ENCODE peak calls at places on chromosomes 7 and 10, in four cellular contexts. F is upper lobe of right lung; W is RWPE1; B is CD8-positive, alpha-beta memory T cell. M is an unnamed sample.

GRCh38 chr7:105719919-105720318 is 138.6 kb upstream of the EFCAB10 start:
- DNase-seq in F (no peak), W (no peak), B (no peak), M (no peak)

GRCh38 chr7:150405584-150406310 is 26.6 kb downstream of the ZNF775 start:
- DNase-seq in F (no peak), W (peak), B (peak), M (no peak)

GRCh38 chr10:69934768-69935167 is 117.9 kb upstream of the MACROH2A2 start:
- DNase-seq in F (no peak), W (no peak), B (no peak), M (no peak)

GRCh38 chr7:69683002-69683401 is 84.7 kb downstream of the AUTS2 start:
- DNase-seq in F (no peak), W (no peak), B (no peak), M (no peak)

GRCh38 chr7:47470567-47471357 is 111.1 kb downstream of the TNS3 start:
- DNase-seq in F (no peak), W (no peak), B (no peak), M (no peak)

GRCh38 chr10:13659887-13660544 is 73.3 kb downstream of the PRPF18 start:
- DNase-seq in F (peak), W (peak), B (peak), M (peak)

GRCh38 chr7:19069842-19070241 is 47.6 kb downstream of the TWIST1 start:
- DNase-seq in F (no peak), W (no peak), B (no peak), M (no peak)

GRCh38 chr10:131946321-131946751 is 35.4 kb downstream of the BNIP3 start:
- DNase-seq in F (peak), W (peak), B (no peak), M (peak)

GRCh38 chr10:6116806-6117205 is 28.0 kb downstream of the RBM17 start:
- DNase-seq in F (no peak), W (no peak), B (no peak), M (no peak)

GRCh38 chr10:931326-932318 is at the start of gene LARP4B:
- DNase-seq in F (peak), W (peak), B (peak), M (peak)

GRCh38 chr7:103065666-103066065 is 8.9 kb downstream of the FBXL13 start:
- DNase-seq in F (peak), W (no peak), B (peak), M (no peak)

GRCh38 chr7:51021906-51022570 is 239.3 kb upstream of the GRB10 start:
- DNase-seq in F (peak), W (no peak), B (no peak), M (no peak)

GRCh38 chr7:117673839-117674238 is 194.0 kb downstream of the CFTR start:
- DNase-seq in F (no peak), W (no peak), B (no peak), M (no peak)

GRCh38 chr7:41809487-41810257 is 106.8 kb upstream of the INHBA start:
- DNase-seq in F (no peak), W (no peak), B (no peak), M (no peak)

GRCh38 chr7:43779032-43779812 is 20.7 kb downstream of the BLVRA start:
- DNase-seq in F (no peak), W (no peak), B (no peak), M (no peak)

GRCh38 chr7:46485481-46486065 is 564.5 kb upstream of the IGFBP3 start:
- DNase-seq in F (no peak), W (peak), B (no peak), M (peak)

GRCh38 chr7:51060536-51060935 is 256.1 kb downstream of the COBL start:
- DNase-seq in F (no peak), W (no peak), B (no peak), M (no peak)

DNA sequence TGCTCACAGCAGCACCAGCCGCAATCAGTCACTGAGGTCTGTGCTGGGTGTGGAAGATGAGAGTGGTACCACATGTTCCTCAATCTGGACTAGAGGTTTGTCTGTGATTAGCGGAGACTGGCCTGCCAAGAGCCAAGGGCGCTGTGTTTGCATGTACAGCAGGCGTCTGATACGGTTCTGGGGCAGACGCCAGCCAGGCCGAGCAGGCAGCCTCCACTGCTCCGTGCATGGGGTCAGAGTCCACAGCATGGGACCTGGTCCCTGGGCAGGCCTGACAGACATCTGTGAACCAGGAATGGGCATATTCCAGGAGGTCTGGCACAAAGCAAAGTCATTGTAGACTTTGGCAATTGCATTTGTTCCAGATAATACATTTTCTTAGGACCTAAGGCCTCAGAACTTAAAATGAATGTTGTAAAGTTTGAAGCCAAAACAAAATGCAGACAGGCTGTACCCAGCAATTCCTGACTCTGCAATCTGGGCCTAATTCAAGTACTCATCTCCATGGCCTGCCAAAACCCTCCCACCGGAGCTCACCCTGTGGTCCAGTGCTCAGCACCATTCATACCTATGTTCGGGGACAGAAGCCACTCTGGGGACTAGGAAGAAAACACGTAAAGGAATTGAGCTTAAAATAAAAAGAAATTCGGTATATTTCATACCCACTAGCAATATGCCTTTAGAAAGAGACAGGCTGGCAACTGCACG is 50.0 kb upstream of the FAM20C start:
- DNase-seq in F (peak), W (no peak), B (no peak), M (no peak)
- H3K27ac ChIP-seq in F (peak), W (no peak), B (no peak), M (no peak)

GRCh38 chr7:100894860-100895700 is 608 bp downstream of the ACHE start:
- DNase-seq in F (peak), W (no peak), B (peak), M (no peak)
- H3K27ac ChIP-seq in F (no peak), W (no peak), B (no peak), M (no peak)

GRCh38 chr10:24462889-24463552 is 254.1 kb downstream of the KIAA1217 start:
- DNase-seq in F (no peak), W (no peak), B (no peak), M (no peak)
- H3K27ac ChIP-seq in F (no peak), W (no peak), B (no peak), M (peak)

DNA sequence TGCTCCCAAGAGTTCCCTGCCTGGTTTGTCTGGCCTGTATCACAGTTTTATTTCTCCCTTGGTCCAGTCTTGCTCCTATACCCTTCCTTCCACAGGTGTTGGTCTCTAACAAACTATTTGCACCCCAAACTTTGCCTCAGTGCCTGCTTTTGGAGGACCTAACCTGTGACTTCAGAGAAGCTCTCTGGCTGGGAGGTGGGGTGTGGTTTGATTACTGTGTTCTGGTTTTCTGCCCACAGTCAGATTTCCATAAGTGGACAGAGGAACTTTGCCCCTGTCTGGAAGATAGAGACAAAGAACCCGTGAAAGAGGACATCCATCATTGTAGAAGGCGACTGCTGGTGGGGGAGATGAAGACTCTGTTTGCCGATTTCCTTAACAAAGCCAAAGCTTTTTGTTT is 55.8 kb upstream of the TRIL start:
- DNase-seq in F (no peak), W (no peak), B (no peak), M (no peak)
- H3K27ac ChIP-seq in F (no peak), W (no peak), B (no peak), M (no peak)

GRCh38 chr10:102599565-102600327 is 44.5 kb upstream of the TRIM8 start:
- DNase-seq in F (no peak), W (no peak), B (no peak), M (no peak)

GRCh38 chr10:102596506-102596971 is 47.7 kb upstream of the TRIM8 start:
- DNase-seq in F (no peak), W (peak), B (no peak), M (no peak)

GRCh38 chr10:102595914-102596313 is 48.4 kb upstream of the TRIM8 start:
- DNase-seq in F (no peak), W (no peak), B (no peak), M (no peak)

GRCh38 chr10:102595293-102595692 is 49.0 kb upstream of the TRIM8 start:
- DNase-seq in F (no peak), W (no peak), B (no peak), M (no peak)

GRCh38 chr10:102597131-102597891 is 47.0 kb upstream of the TRIM8 start:
- DNase-seq in F (no peak), W (no peak), B (no peak), M (no peak)
- H3K27ac ChIP-seq in F (peak), W (peak), B (no peak), M (no peak)

GRCh38 chr7:16740623-16740953 is 13.0 kb upstream of the TSPAN13 start:
- DNase-seq in F (no peak), W (no peak), B (no peak), M (no peak)
- H3K27ac ChIP-seq in F (no peak), W (no peak), B (no peak), M (no peak)

GRCh38 chr10:71627230-71627939 is 92.2 kb downstream of the C10orf105 start:
- DNase-seq in F (no peak), W (no peak), B (no peak), M (no peak)

GRCh38 chr10:71623986-71624291 is 95.6 kb downstream of the C10orf105 start:
- DNase-seq in F (no peak), W (no peak), B (no peak), M (no peak)

GRCh38 chr10:71623098-71623985 is 96.2 kb downstream of the C10orf105 start:
- DNase-seq in F (no peak), W (peak), B (no peak), M (no peak)

GRCh38 chr10:71627956-71628355 is 91.6 kb downstream of the C10orf105 start:
- DNase-seq in F (no peak), W (no peak), B (no peak), M (no peak)

GRCh38 chr10:71625445-71626175 is 94.0 kb downstream of the C10orf105 start:
- DNase-seq in F (no peak), W (no peak), B (no peak), M (no peak)
- H3K27ac ChIP-seq in F (no peak), W (no peak), B (no peak), M (no peak)

GRCh38 chr10:77801474-77802238 is 124.9 kb downstream of the DLG5 start:
- DNase-seq in F (no peak), W (peak), B (no peak), M (no peak)
- H3K27ac ChIP-seq in F (no peak), W (peak), B (no peak), M (no peak)

GRCh38 chr10:4825868-4826787 is at the start of gene AKR1E2:
- DNase-seq in F (peak), W (peak), B (peak), M (peak)
- H3K27ac ChIP-seq in F (peak), W (peak), B (peak), M (peak)